ENCODE peak calls at places on chromosome 18, in eight cellular contexts. X is iPS DF 6.9, T is fibroblast of lung, J is endodermal cell, K is kidney, N is cardiac muscle cell, W is BE2C, V is A549. R is an unnamed sample. For H3K4me1, the result is how much of the 10 kb centered on the place peaks cover.

GRCh38 chr18:76491801-76492668 is 3.0 kb downstream of the ZNF516 start:
- DNase-seq in V (peak), K (no peak), T (peak), N (peak), X (no peak), J (peak), W (peak), R (peak)

GRCh38 chr18:65934874-65935273 is 184.1 kb downstream of the CDH7 start:
- DNase-seq in N (no peak), X (no peak), W (no peak), K (no peak), T (no peak), V (no peak), J (no peak), R (no peak)

GRCh38 chr18:5180254-5180653 is 16.8 kb downstream of the AKAIN1 start:
- DNase-seq in N (no peak), J (no peak), V (no peak), W (no peak), T (no peak), K (no peak), X (no peak), R (no peak)

GRCh38 chr18:35289293-35290069 is 548 bp downstream of the ZSCAN30 start:
- DNase-seq in N (peak), K (no peak), J (no peak), X (no peak), T (peak), V (no peak), W (no peak), R (no peak)

GRCh38 chr18:36635414-36636096 is 193.2 kb downstream of the TPGS2 start:
- DNase-seq in V (no peak), T (no peak), N (no peak), J (peak), W (no peak), K (no peak), X (no peak), R (no peak)

GRCh38 chr18:63135101-63135500 is 184.5 kb downstream of the BCL2 start:
- DNase-seq in V (no peak), N (no peak), J (no peak), W (no peak), X (no peak), K (no peak), T (no peak), R (no peak)

GRCh38 chr18:28091197-28091596 is 85.7 kb downstream of the CDH2 start:
- DNase-seq in X (no peak), K (no peak), T (no peak), N (no peak), W (no peak), J (no peak), V (no peak), R (no peak)

GRCh38 chr18:63515279-63515678 is 26.9 kb upstream of the SERPINB12 start:
- DNase-seq in T (no peak), N (no peak), X (no peak), K (no peak), V (no peak), J (no peak), W (no peak), R (no peak)

GRCh38 chr18:45255142-45255890 is 360.0 kb upstream of the SLC14A2 start:
- DNase-seq in X (no peak), K (no peak), N (no peak), J (no peak), T (peak), W (no peak), V (no peak), R (no peak)

GRCh38 chr18:48590678-48591077 is 51.8 kb downstream of the CTIF start:
- DNase-seq in T (peak), K (no peak), W (peak), V (peak), X (no peak), N (no peak), J (no peak), R (no peak)

GRCh38 chr18:5294113-5294617 is 1.4 kb downstream of the ZBTB14 start:
- DNase-seq in W (peak), J (no peak), T (no peak), V (no peak), N (no peak), K (peak), X (no peak), R (no peak)

GRCh38 chr18:34511435-34511834 is 198.7 kb upstream of the DTNA start:
- DNase-seq in T (no peak), N (no peak), W (no peak), V (no peak), J (no peak), K (no peak), X (no peak), R (no peak)

GRCh38 chr18:2960983-2961696 is 51.8 kb downstream of the LPIN2 start:
- DNase-seq in J (no peak), X (no peak), T (peak), K (no peak), N (no peak), V (no peak), W (no peak), R (no peak)

GRCh38 chr18:79791141-79791972 is 6.4 kb upstream of the KCNG2 start:
- DNase-seq in J (no peak), N (no peak), W (no peak), X (no peak), V (peak), K (peak), T (peak), R (no peak)
- H3K4me1 ChIP-seq in J (under half), N (under half), W (under half), X (under half), V (under half), K (under half), T (under half), R (under half)

DNA sequence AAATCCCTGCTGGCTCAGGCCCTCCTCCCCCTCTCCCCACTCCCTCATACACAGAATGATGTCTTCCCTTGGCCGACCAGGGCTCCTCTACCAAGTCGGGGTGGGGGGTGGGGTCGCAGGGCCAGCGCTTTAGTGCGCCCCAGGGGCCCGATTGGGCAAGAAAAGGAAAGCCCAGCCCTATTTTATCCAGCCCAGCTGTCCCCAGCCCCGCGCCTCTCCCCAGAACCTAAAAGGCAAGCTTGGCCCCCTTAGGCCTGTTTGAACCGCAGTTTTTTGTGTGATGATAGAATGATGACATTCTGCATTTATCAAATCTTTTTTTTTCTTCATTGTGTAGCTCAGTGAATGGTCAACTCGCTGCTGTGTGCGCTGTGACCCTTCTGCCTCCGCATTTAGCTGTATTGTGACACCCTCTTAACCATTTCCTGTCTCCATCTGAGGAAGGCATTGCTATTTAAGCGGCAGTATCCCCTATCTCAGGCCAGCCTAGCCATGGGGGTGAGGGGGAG is 231.4 kb downstream of the HAUS1 start:
- DNase-seq in J (peak), V (no peak), K (no peak), T (no peak), W (no peak), N (peak), X (peak), R (no peak)
- H3K4me1 ChIP-seq in J (under half), V (under half), K (under half), T (under half), W (under half), N (under half), X (under half), R (under half)

DNA sequence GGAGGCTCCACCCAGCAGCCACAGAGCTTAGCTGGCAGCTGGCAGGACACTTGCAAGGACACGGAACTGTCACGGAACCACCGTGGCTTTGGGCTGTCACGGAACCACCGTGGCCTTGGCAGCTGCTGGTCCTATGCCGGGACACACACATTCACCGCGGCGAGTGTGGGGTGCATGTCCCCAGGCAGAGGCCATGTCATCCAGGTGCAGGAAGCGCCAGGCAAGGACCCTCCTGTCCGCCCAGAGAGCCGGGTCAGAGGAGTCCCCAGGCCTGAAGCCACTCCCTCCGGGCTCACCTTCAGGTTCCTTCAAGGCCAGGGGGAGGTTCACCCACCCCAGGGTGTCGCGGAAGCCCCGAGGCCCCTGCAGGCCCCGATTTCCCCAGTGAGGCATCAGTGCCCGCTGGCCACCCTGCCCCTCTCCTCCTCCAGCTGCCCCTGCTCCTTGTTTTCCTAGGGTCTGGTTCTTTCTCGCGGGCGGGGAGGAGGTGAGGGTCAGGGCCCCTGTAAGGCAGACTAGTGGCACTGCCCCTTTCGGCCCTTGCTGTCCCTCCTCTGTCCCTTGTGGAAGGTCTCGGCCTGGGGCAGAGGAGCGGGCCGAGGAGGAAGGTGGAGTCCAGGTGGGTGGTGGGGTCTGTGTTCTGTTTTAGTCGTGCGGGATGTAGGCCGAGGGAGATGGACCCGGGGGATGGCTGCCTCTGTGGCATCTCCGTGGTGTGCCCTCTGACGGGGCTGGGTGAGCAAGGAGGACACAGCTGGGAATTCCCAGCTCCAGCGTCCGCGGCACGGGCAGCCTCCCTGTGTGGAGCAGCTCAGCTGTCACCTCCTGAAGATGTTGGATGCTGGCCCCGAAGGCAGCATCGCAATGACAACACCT is 60.6 kb downstream of the NFATC1 start:
- DNase-seq in T (no peak), K (no peak), W (no peak), X (no peak), N (no peak), V (no peak), J (no peak), R (no peak)
- H3K4me1 ChIP-seq in T (under half), K (under half), W (under half), X (under half), N (under half), V (under half), J (under half), R (under half)

DNA sequence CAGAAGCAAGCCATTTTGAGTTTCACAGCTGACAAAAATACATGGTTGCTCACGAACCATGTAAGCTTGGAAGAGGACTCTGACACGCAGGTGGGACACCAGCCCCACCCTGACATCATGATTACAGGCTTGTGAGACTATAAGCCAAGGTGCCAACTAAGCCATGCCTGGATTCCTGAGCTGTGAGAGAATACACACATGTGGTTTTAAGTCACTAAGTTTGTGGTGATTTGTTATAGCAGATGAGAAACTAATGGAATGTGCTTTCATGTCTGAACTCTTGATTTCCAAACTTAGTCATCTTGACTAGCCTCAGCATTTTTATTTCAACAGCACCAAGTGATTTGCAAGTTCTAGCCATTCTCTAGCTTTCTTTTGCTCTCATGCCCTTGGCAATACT is 676.1 kb upstream of the CELF4 start:
- DNase-seq in V (no peak), K (no peak), X (no peak), T (peak), N (no peak), J (no peak), W (no peak), R (no peak)
- H3K4me1 ChIP-seq in V (under half), K (under half), X (under half), T (under half), N (under half), J (under half), W (under half), R (under half)

DNA sequence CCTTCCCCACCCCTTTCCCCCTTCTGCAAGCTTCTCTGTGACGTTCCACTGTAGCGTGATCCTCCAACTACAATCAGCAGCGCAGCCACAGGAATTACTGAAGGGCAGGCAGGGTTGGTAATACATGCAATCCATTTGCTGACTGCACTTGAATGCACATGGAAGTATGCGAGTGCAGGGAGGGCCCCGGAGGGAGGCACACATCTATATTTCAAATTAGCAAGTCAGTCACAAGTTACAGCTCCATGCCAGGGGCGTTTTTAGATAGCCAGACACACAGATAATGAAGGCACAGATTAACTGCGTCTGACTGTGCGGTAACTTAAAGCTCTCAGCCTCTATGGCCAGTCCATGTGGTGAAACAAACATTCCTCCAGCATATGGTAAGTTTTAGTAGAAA is 209.2 kb upstream of the GATA6 start:
- DNase-seq in W (no peak), V (no peak), N (no peak), T (no peak), X (no peak), K (no peak), J (no peak), R (no peak)
- H3K4me1 ChIP-seq in W (under half), V (under half), N (under half), T (under half), X (under half), K (under half), J (under half), R (under half)

DNA sequence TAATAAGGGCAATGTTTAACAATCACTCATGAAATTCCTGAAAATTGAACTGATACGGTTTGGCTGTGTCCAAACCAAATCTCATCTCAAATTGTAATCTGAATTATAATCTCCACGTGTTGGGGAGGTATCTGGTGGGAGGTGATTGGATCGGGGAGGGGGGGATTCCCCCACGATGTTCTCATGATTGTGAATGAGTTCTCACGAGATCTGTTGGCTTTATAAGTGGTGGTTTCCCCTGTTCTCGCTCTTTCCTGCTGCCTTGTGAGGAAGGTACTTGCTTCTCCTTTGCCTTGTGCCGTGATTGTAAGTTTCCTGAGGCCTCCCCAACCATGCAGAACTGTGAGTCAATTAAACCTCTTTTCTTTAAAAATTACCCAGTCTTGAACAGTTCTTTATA is 34.0 kb upstream of the SKOR2 start:
- DNase-seq in T (no peak), W (no peak), N (no peak), X (no peak), J (no peak), V (no peak), K (no peak), R (no peak)
- H3K4me1 ChIP-seq in T (under half), W (under half), N (under half), X (under half), J (under half), V (under half), K (under half), R (under half)

GRCh38 chr18:58814317-58814716 is 50.4 kb upstream of the ZNF532 start:
- DNase-seq in T (no peak), X (no peak), J (no peak), V (no peak), K (no peak), N (no peak), W (no peak), R (no peak)
- H3K4me1 ChIP-seq in T (under half), X (under half), J (under half), V (under half), K (under half), N (under half), W (under half), R (under half)

GRCh38 chr18:26506012-26506411 is 42.3 kb downstream of the KCTD1 start:
- DNase-seq in W (no peak), T (no peak), K (no peak), X (no peak), N (no peak), J (no peak), V (no peak), R (no peak)

GRCh38 chr18:26510337-26510736 is 38.0 kb downstream of the KCTD1 start:
- DNase-seq in V (no peak), T (no peak), W (no peak), J (no peak), N (no peak), K (no peak), X (no peak), R (no peak)

GRCh38 chr18:26516964-26517363 is 31.4 kb downstream of the KCTD1 start:
- DNase-seq in J (no peak), T (no peak), X (no peak), W (peak), N (peak), V (no peak), K (no peak), R (no peak)

GRCh38 chr18:26515643-26516495 is 32.5 kb downstream of the KCTD1 start:
- DNase-seq in N (no peak), V (no peak), K (no peak), J (no peak), X (no peak), T (no peak), W (no peak), R (no peak)

DNA sequence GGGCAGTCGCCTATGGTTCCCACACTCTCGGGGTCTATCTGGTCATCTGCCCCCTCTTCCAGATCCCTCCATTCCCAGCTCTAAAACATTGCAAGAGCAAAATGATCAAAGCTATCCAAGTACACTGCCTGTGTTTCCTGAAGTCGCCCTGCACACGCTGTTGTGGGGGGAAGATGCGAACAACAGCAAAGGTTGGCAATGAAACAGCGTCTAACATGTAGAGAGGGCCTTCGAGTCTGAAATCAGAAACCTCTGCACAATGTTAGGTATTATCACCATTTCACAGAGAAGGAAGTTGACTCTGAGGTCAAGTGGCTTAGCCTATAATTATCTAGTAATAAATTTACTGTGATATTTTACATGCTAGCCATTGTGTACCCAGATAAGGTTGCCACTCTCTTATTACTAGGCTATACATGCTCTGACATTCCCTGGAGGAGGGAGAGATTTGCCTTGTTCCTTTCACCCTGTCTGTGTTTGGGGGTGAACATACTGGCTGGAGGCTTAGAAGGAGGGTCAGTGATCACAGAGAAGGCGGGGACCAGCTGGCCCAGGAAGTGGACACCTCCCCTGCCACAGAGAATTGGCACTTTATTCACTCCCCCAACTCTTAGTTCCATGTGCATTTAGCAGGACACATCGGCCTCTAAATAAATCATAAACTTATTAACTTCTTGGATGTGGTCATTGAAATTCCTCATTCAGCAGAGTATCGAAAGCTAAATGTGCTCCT is 36.8 kb downstream of the KCTD1 start:
- DNase-seq in W (no peak), X (no peak), N (peak), J (no peak), V (no peak), K (no peak), T (no peak), R (no peak)
- H3K4me1 ChIP-seq in W (under half), X (under half), N (under half), J (under half), V (half or more), K (under half), T (under half), R (under half)

DNA sequence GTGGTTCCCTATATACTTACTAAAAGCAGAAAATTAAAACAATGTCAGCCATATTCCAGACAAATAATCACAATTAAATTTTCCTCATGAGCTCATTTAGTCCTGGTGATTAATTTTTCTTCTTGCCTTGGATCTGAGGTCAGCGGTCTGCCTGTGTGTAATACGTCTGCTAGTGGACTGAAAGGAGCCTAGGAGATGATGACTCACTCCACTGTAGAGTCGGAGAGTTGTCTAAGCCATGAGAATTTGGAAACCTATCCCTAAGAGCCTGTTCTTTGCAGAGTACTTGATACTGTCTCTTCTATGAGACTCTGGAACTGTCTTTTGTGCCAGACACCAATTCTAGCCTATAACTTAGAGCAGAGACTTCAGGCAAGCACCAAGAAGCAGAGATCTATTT is 94.2 kb upstream of the RAB27B start:
- DNase-seq in K (no peak), X (no peak), W (no peak), T (peak), N (no peak), V (peak), J (no peak), R (no peak)
- H3K4me1 ChIP-seq in K (under half), X (under half), W (under half), T (under half), N (under half), V (under half), J (under half), R (under half)